ENCODE peak calls at places on chromosomes 11 and 22, in four cellular contexts. C is WTC11, I is K562, N is HepG2. K is an unnamed sample.

GRCh38 chr11:76599041-76600013 is 71.2 kb downstream of the LRRC32 start:
- DNase-seq in C (no peak), I (no peak), N (no peak), K (no peak)

GRCh38 chr22:43826142-43827093 is 14.3 kb upstream of the EFCAB6 start:
- DNase-seq in N (no peak), C (no peak), I (no peak), K (no peak)

GRCh38 chr22:46764779-46765485 is 2.5 kb downstream of the TBC1D22A start:
- DNase-seq in N (no peak), I (no peak), C (no peak), K (no peak)

GRCh38 chr11:11857769-11858168 is 16.0 kb downstream of the USP47 start:
- DNase-seq in N (peak), C (no peak), I (no peak), K (no peak)

GRCh38 chr11:124642628-124643027 is 20.0 kb downstream of the TBRG1 start:
- DNase-seq in N (no peak), I (no peak), C (no peak), K (no peak)

GRCh38 chr11:68976563-68976962 is 4.2 kb downstream of the MRGPRD start:
- DNase-seq in N (no peak), C (peak), I (no peak), K (no peak)

GRCh38 chr11:12502950-12503579 is 125.7 kb downstream of the PARVA start:
- DNase-seq in C (no peak), N (no peak), I (peak), K (no peak)

GRCh38 chr11:112290462-112290894 is 29.8 kb upstream of the PLET1 start:
- DNase-seq in C (no peak), N (no peak), I (no peak), K (no peak)

GRCh38 chr22:47053865-47054185 is 291.4 kb downstream of the TBC1D22A start:
- DNase-seq in C (no peak), I (no peak), N (no peak), K (no peak)

GRCh38 chr11:79259800-79260199 is 181.0 kb downstream of the TENM4 start:
- DNase-seq in N (no peak), C (no peak), I (no peak), K (no peak)

GRCh38 chr11:10829139-10829538 is 20.4 kb upstream of the EIF4G2 start:
- DNase-seq in N (no peak), C (no peak), I (no peak), K (no peak)

GRCh38 chr11:31956310-31956709 is 134.6 kb upstream of the RCN1 start:
- DNase-seq in I (no peak), N (no peak), C (no peak), K (no peak)

GRCh38 chr11:8739309-8739793 is 56.8 kb downstream of the RPL27A start:
- DNase-seq in N (no peak), I (no peak), C (no peak), K (no peak)

GRCh38 chr22:47996446-47996857 is 1234.0 kb downstream of the TBC1D22A start:
- DNase-seq in I (no peak), N (no peak), C (no peak), K (no peak)

GRCh38 chr11:106179048-106179447 is 101.6 kb downstream of the AASDHPPT start:
- DNase-seq in N (no peak), I (no peak), C (no peak), K (no peak)

GRCh38 chr22:49048591-49048990 is 779.1 kb downstream of the BRD1 start:
- DNase-seq in I (no peak), N (no peak), C (no peak), K (no peak)

GRCh38 chr11:36702330-36703054 is 104.5 kb upstream of the RAG2 start:
- DNase-seq in C (no peak), N (peak), I (peak), K (peak)
- TF ChIP-seq ELF4 in C (no peak), N (no peak), I (no peak), K (no peak)

DNA sequence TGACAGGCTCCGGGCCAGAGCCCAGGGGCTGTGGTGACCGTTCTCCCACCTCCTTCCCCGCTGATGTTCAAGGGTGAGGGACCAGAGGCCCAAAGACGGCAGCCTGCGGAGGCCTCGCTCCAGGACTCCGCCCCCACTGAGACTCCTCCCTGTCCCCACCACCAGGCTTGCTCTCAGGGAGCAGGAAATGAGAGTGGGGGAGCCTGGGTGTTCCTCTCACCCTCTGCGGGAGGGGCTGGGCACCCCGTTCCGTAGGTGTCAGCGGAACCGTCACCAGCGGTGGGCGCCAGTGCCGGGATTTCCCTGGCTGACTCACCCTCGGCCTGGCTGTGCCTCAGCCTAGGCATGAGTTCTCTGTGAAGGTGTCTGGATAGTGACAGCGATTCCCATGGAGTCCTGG is 15.7 kb downstream of the DAGLA start:
- DNase-seq in C (no peak), N (no peak), I (no peak), K (no peak)
- TF ChIP-seq ELF4 in C (no peak), N (no peak), I (no peak), K (no peak)

DNA sequence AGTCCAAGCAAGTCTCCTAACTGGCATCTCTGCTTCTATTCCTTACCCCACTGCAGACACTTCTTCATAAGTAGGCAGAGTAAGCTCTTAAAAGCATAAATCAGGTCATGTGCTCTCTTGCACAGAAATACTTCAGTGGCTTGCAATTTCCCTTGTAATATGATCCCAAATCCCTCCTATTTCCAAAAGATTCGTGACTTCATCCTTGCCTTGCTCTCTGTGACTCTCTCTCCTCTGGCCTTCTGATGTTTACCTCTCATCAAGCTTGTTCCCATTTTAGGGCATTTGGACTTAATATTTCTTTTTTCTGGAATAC is 37.4 kb upstream of the NCR3LG1 start:
- DNase-seq in N (no peak), I (no peak), C (no peak), K (peak)
- TF ChIP-seq ELF4 in N (no peak), I (no peak), C (no peak), K (no peak)

GRCh38 chr11:47948137-47948536 is 32.2 kb upstream of the PTPRJ start:
- DNase-seq in C (no peak), N (no peak), I (peak), K (no peak)

GRCh38 chr11:47950396-47950795 is 30.0 kb upstream of the PTPRJ start:
- DNase-seq in C (no peak), N (no peak), I (no peak), K (no peak)

GRCh38 chr11:47943721-47944554 is 36.4 kb upstream of the PTPRJ start:
- DNase-seq in C (peak), N (no peak), I (peak), K (no peak)

GRCh38 chr11:47944555-47945128 is 35.7 kb upstream of the PTPRJ start:
- DNase-seq in N (no peak), I (no peak), C (no peak), K (no peak)

GRCh38 chr11:47946682-47947575 is 33.4 kb upstream of the PTPRJ start:
- DNase-seq in I (peak), N (no peak), C (no peak), K (peak)
- TF ChIP-seq ELF4 in I (no peak), N (no peak), C (no peak), K (no peak)

DNA sequence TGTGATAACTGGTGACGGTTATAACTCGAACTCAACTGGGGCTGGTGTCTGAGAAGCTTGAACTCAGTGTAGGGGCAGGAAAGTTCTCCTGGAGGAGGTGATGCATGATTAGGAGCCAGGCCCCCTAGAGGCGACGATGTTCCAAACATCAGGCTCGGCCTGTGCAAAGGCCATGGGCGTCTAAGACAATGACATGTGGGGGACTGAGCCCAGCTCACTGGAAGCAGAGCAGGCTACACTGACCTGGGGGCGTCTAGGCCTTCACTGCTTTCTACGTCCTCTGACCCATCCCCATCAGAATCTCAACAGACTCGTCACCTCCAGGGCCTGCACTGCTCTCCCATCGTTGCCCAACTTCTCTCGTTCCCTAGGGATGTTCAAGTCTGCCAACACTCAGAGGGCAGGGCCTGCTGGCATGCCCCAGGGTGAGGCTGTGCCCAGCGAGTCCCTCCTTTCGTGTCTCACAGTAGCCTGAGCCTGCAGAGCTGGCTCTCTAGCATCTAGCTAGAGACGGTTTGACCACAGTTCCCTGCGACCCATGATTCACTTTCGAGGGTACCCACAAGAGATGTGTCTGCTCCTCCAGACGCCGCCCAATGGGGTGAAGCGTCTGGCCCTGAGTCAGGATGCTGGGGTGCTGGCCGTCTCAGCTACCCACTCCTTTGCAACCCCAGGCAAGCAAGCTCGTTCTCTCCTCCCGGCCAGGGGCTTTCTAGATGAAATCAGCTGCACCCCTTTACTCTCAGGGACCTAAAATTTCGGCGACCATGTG is 1.1 kb upstream of the ATG16L2 start:
- DNase-seq in C (peak), I (peak), N (peak), K (peak)
- TF ChIP-seq ELF4 in C (no peak), I (no peak), N (no peak), K (no peak)

DNA sequence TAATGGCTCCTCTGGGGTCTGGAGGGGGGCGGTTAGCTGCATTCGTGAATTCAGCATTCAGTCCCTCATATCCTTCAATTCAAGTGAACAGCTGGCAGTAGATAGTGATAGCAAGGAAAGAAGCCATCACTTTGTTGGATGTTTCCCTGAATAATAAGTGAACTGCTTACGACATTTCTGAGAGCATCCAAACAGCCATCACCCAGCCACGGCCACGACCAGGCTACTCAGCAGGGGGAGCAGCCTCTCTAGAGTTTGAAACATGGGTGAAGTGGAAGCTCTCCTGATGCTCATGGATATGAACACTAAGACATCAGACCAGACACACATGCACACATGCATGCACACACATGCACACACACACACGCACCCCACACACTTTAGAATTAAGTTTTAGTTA is 163.6 kb downstream of the NTM start:
- DNase-seq in C (no peak), I (no peak), N (no peak), K (no peak)
- TF ChIP-seq ELF4 in C (no peak), I (no peak), N (no peak), K (no peak)

GRCh38 chr22:23909258-23909898 is 15.2 kb downstream of the MIF start:
- DNase-seq in N (no peak), C (no peak), I (no peak), K (no peak)
- TF ChIP-seq ELF4 in N (no peak), C (no peak), I (no peak), K (no peak)

GRCh38 chr11:108589136-108589535 is 4.4 kb downstream of the EXPH5 start:
- DNase-seq in C (no peak), N (no peak), I (no peak), K (no peak)

GRCh38 chr11:108591893-108592292 is 1.7 kb downstream of the EXPH5 start:
- DNase-seq in I (peak), C (no peak), N (no peak), K (no peak)

GRCh38 chr11:108593214-108593909 is at the start of gene EXPH5:
- DNase-seq in C (peak), I (peak), N (peak), K (peak)

GRCh38 chr11:108593910-108594434 is 404 bp upstream of the EXPH5 start:
- DNase-seq in N (no peak), C (no peak), I (peak), K (no peak)

GRCh38 chr11:108592591-108593213 is 866 bp downstream of the EXPH5 start:
- DNase-seq in I (peak), N (no peak), C (peak), K (peak)
- TF ChIP-seq ELF4 in I (no peak), N (no peak), C (no peak), K (no peak)

GRCh38 chr11:93000511-93001476 is 31.3 kb downstream of the MTNR1B start:
- DNase-seq in I (peak), C (no peak), N (peak), K (no peak)
- TF ChIP-seq ELF4 in I (no peak), C (no peak), N (no peak), K (no peak)

DNA sequence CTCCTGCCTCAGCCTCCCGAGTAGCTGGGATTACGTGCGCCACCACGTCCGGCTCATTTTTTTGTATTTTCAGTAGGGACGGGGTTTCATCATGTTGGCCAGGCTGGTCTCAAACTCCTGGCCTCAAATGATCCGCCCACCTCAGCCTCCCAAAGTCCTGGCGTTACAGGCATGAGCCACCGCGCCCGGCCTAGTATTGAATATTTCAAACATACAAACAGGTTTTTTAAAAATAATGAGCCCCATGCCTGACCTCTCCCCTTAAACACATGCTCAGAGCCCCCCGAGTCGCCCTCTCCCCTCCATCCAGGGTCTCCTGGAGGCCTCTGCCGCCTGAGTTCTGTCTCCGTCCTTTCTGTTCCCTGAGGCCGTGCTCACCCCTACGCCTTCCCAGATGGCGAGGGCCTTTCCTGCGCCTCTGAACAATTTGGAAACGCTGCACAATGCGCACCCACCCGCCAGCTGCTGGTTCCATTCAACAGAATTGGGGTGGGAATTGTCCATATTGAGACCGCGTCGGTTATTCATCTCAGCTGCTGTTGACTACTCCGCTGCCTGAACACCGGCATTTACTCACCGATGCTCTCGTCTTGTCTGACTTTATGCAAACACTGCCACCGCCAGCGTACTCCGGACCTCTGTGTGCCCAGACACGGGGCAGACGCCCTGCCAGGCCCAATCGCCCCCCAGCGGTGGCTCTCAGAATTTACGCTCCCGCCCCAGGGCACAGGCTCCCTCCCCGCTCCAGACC is 13.6 kb upstream of the RNH1 start:
- DNase-seq in I (no peak), C (peak), N (peak), K (no peak)
- TF ChIP-seq ELF4 in I (no peak), C (no peak), N (no peak), K (no peak)